ENCODE peak calls at places on chromosomes 2 and 18, in five cellular contexts. C is ecto neural progenitor cell; O is GDM1; Z is GM23248; W is stimulated activated CD8-positive, alpha-beta memory T cell treated with anti-CD3 and anti-CD28 coated beads, Interleukin-15, amount 100 ng/mL, for 1 hour. T is an unnamed sample.

GRCh38 chr2:190529486-190530104 is 4.9 kb downstream of the NEMP2 start:
- DNase-seq in Z (no peak), O (peak; percentile 11), C (no peak), W (no peak), T (no peak)

GRCh38 chr2:110679337-110679707 is 1.5 kb upstream of the BUB1 start:
- DNase-seq in C (no peak), W (no peak), Z (peak; percentile 27), O (no peak), T (no peak)

GRCh38 chr2:206408323-206409320 is 34.7 kb upstream of the ADAM23 start:
- DNase-seq in O (no peak), C (no peak), W (no peak), Z (no peak), T (no peak)

GRCh38 chr2:105744909-105745853 is at the start of gene NCK2:
- DNase-seq in Z (peak; percentile 62), W (no peak), C (peak; percentile 71), O (no peak), T (no peak)

GRCh38 chr2:62307469-62308389 is 111.8 kb downstream of the B3GNT2 start:
- DNase-seq in C (no peak), Z (no peak), O (no peak), W (no peak), T (no peak)

GRCh38 chr2:212943351-212943750 is 208.1 kb downstream of the IKZF2 start:
- DNase-seq in W (no peak), C (no peak), Z (no peak), O (no peak), T (no peak)

GRCh38 chr2:113977660-113978523 is 88.0 kb downstream of the ACTR3 start:
- DNase-seq in W (no peak), O (no peak), C (no peak), Z (peak; percentile 75), T (no peak)

GRCh38 chr18:33605250-33605649 is 27.2 kb downstream of the ASXL3 start:
- DNase-seq in W (no peak), Z (no peak), C (no peak), O (no peak), T (no peak)

GRCh38 chr2:130834091-130834922 is 2.4 kb upstream of the ARHGEF4 start:
- DNase-seq in C (no peak), W (no peak), Z (peak; percentile 10), O (no peak), T (no peak)

GRCh38 chr2:46364797-46365457 is 67.7 kb downstream of the EPAS1 start:
- DNase-seq in Z (peak; percentile 79), C (no peak), O (no peak), W (no peak), T (no peak)